ENCODE peak calls at places on chromosomes 11 and 22, in seven cellular contexts. One of them, this sample, is unnamed.
A peak's percentile ranks its signal among the peaks of the same experiment; 100 is the strongest.

GRCh38 chr11:125890447-125891100 is 3.1 kb downstream of the HYLS1 start:
- DNase-seq in activated T-helper 1 cell treated with Interleukin-2 at 50 U/mL for 16 hours: no peak
- DNase-seq in GF-D8: no peak
- DNase-seq in posterior vena cava: no peak
- DNase-seq in stimulated activated CD4-positive, alpha-beta T cell treated with anti-CD3 and anti-CD28 coated beads, Interleukin-1b, Interleukin-23, amount 100 ng/mL, for 1 hour: no peak
- DNase-seq in endodermal cell: no peak
- DNase-seq in AML-193: no peak
- DNase-seq in this sample: no peak

GRCh38 chr11:1943977-1944376 is 3.2 kb upstream of the MRPL23 start:
- DNase-seq in GF-D8: no peak
- DNase-seq in endodermal cell: no peak
- DNase-seq in activated T-helper 1 cell treated with Interleukin-2 at 50 U/mL for 16 hours: no peak
- DNase-seq in AML-193: no peak
- DNase-seq in posterior vena cava: peak; percentile 60
- DNase-seq in stimulated activated CD4-positive, alpha-beta T cell treated with anti-CD3 and anti-CD28 coated beads, Interleukin-1b, Interleukin-23, amount 100 ng/mL, for 1 hour: no peak
- DNase-seq in this sample: peak; percentile 47

GRCh38 chr11:64713031-64713780 is 9.8 kb downstream of the NRXN2 start:
- DNase-seq in stimulated activated CD4-positive, alpha-beta T cell treated with anti-CD3 and anti-CD28 coated beads, Interleukin-1b, Interleukin-23, amount 100 ng/mL, for 1 hour: no peak
- DNase-seq in posterior vena cava: no peak
- DNase-seq in AML-193: no peak
- DNase-seq in GF-D8: no peak
- DNase-seq in endodermal cell: peak; percentile 73
- DNase-seq in activated T-helper 1 cell treated with Interleukin-2 at 50 U/mL for 16 hours: no peak
- DNase-seq in this sample: no peak

GRCh38 chr11:2090172-2091111 is 48.7 kb downstream of the IGF2 start:
- DNase-seq in posterior vena cava: peak; percentile 65
- DNase-seq in endodermal cell: peak; percentile 36
- DNase-seq in activated T-helper 1 cell treated with Interleukin-2 at 50 U/mL for 16 hours: no peak
- DNase-seq in stimulated activated CD4-positive, alpha-beta T cell treated with anti-CD3 and anti-CD28 coated beads, Interleukin-1b, Interleukin-23, amount 100 ng/mL, for 1 hour: no peak
- DNase-seq in AML-193: no peak
- DNase-seq in GF-D8: no peak
- DNase-seq in this sample: no peak

GRCh38 chr22:20567993-20568417 is 60.6 kb downstream of the MED15 start:
- DNase-seq in endodermal cell: peak; percentile 76
- DNase-seq in GF-D8: no peak
- DNase-seq in stimulated activated CD4-positive, alpha-beta T cell treated with anti-CD3 and anti-CD28 coated beads, Interleukin-1b, Interleukin-23, amount 100 ng/mL, for 1 hour: no peak
- DNase-seq in activated T-helper 1 cell treated with Interleukin-2 at 50 U/mL for 16 hours: no peak
- DNase-seq in posterior vena cava: no peak
- DNase-seq in AML-193: no peak
- DNase-seq in this sample: no peak

GRCh38 chr11:84720706-84721402 is 906.3 kb downstream of the DLG2 start:
- DNase-seq in stimulated activated CD4-positive, alpha-beta T cell treated with anti-CD3 and anti-CD28 coated beads, Interleukin-1b, Interleukin-23, amount 100 ng/mL, for 1 hour: no peak
- DNase-seq in AML-193: no peak
- DNase-seq in posterior vena cava: peak; percentile 80
- DNase-seq in endodermal cell: peak; percentile 85
- DNase-seq in activated T-helper 1 cell treated with Interleukin-2 at 50 U/mL for 16 hours: no peak
- DNase-seq in GF-D8: no peak
- DNase-seq in this sample: peak; percentile 69

GRCh38 chr11:120001161-120002135 is 136.5 kb downstream of the TRIM29 start:
- DNase-seq in posterior vena cava: no peak
- DNase-seq in GF-D8: no peak
- DNase-seq in endodermal cell: no peak
- DNase-seq in activated T-helper 1 cell treated with Interleukin-2 at 50 U/mL for 16 hours: no peak
- DNase-seq in stimulated activated CD4-positive, alpha-beta T cell treated with anti-CD3 and anti-CD28 coated beads, Interleukin-1b, Interleukin-23, amount 100 ng/mL, for 1 hour: no peak
- DNase-seq in AML-193: no peak
- DNase-seq in this sample: no peak

GRCh38 chr11:112398798-112399197 is 138.1 kb upstream of the PLET1 start:
- DNase-seq in posterior vena cava: no peak
- DNase-seq in activated T-helper 1 cell treated with Interleukin-2 at 50 U/mL for 16 hours: no peak
- DNase-seq in GF-D8: no peak
- DNase-seq in AML-193: no peak
- DNase-seq in endodermal cell: no peak
- DNase-seq in stimulated activated CD4-positive, alpha-beta T cell treated with anti-CD3 and anti-CD28 coated beads, Interleukin-1b, Interleukin-23, amount 100 ng/mL, for 1 hour: no peak
- DNase-seq in this sample: no peak

GRCh38 chr22:22714600-22715361 is 70.4 kb downstream of the GGTLC2 start:
- DNase-seq in posterior vena cava: no peak
- DNase-seq in GF-D8: no peak
- DNase-seq in stimulated activated CD4-positive, alpha-beta T cell treated with anti-CD3 and anti-CD28 coated beads, Interleukin-1b, Interleukin-23, amount 100 ng/mL, for 1 hour: no peak
- DNase-seq in endodermal cell: no peak
- DNase-seq in activated T-helper 1 cell treated with Interleukin-2 at 50 U/mL for 16 hours: no peak
- DNase-seq in AML-193: no peak
- DNase-seq in this sample: no peak

GRCh38 chr11:111923351-111923788 is 4.7 kb downstream of the C11orf52 start:
- DNase-seq in AML-193: no peak
- DNase-seq in endodermal cell: peak; percentile 61
- DNase-seq in activated T-helper 1 cell treated with Interleukin-2 at 50 U/mL for 16 hours: no peak
- DNase-seq in stimulated activated CD4-positive, alpha-beta T cell treated with anti-CD3 and anti-CD28 coated beads, Interleukin-1b, Interleukin-23, amount 100 ng/mL, for 1 hour: no peak
- DNase-seq in posterior vena cava: no peak
- DNase-seq in GF-D8: no peak
- DNase-seq in this sample: no peak

GRCh38 chr11:110984147-110984546 is 261.4 kb upstream of the POU2AF2 start:
- DNase-seq in GF-D8: no peak
- DNase-seq in AML-193: no peak
- DNase-seq in posterior vena cava: no peak
- DNase-seq in endodermal cell: no peak
- DNase-seq in activated T-helper 1 cell treated with Interleukin-2 at 50 U/mL for 16 hours: no peak
- DNase-seq in stimulated activated CD4-positive, alpha-beta T cell treated with anti-CD3 and anti-CD28 coated beads, Interleukin-1b, Interleukin-23, amount 100 ng/mL, for 1 hour: no peak
- DNase-seq in this sample: no peak

GRCh38 chr11:34840736-34841386 is 75.3 kb downstream of the APIP start:
- DNase-seq in posterior vena cava: no peak
- DNase-seq in endodermal cell: peak; percentile 69
- DNase-seq in GF-D8: peak; percentile 16
- DNase-seq in AML-193: peak; percentile 77
- DNase-seq in stimulated activated CD4-positive, alpha-beta T cell treated with anti-CD3 and anti-CD28 coated beads, Interleukin-1b, Interleukin-23, amount 100 ng/mL, for 1 hour: no peak
- DNase-seq in activated T-helper 1 cell treated with Interleukin-2 at 50 U/mL for 16 hours: no peak
- DNase-seq in this sample: peak; percentile 88

GRCh38 chr22:36267058-36267457 is 14.1 kb downstream of the APOL1 start:
- DNase-seq in GF-D8: no peak
- DNase-seq in AML-193: no peak
- DNase-seq in posterior vena cava: peak; percentile 57
- DNase-seq in activated T-helper 1 cell treated with Interleukin-2 at 50 U/mL for 16 hours: no peak
- DNase-seq in endodermal cell: no peak
- DNase-seq in stimulated activated CD4-positive, alpha-beta T cell treated with anti-CD3 and anti-CD28 coated beads, Interleukin-1b, Interleukin-23, amount 100 ng/mL, for 1 hour: no peak
- DNase-seq in this sample: no peak

GRCh38 chr22:18966748-18967147 is 30.7 kb upstream of the PRODH start:
- DNase-seq in activated T-helper 1 cell treated with Interleukin-2 at 50 U/mL for 16 hours: no peak
- DNase-seq in stimulated activated CD4-positive, alpha-beta T cell treated with anti-CD3 and anti-CD28 coated beads, Interleukin-1b, Interleukin-23, amount 100 ng/mL, for 1 hour: no peak
- DNase-seq in posterior vena cava: peak; percentile 53
- DNase-seq in endodermal cell: no peak
- DNase-seq in AML-193: no peak
- DNase-seq in GF-D8: no peak
- DNase-seq in this sample: no peak

GRCh38 chr11:100640646-100641045 is 46.4 kb upstream of the ARHGAP42 start:
- DNase-seq in GF-D8: no peak
- DNase-seq in posterior vena cava: no peak
- DNase-seq in endodermal cell: no peak
- DNase-seq in AML-193: no peak
- DNase-seq in activated T-helper 1 cell treated with Interleukin-2 at 50 U/mL for 16 hours: no peak
- DNase-seq in stimulated activated CD4-positive, alpha-beta T cell treated with anti-CD3 and anti-CD28 coated beads, Interleukin-1b, Interleukin-23, amount 100 ng/mL, for 1 hour: no peak
- DNase-seq in this sample: no peak

GRCh38 chr22:23113067-23113846 is 28.5 kb downstream of the RSPH14 start:
- DNase-seq in activated T-helper 1 cell treated with Interleukin-2 at 50 U/mL for 16 hours: no peak
- DNase-seq in endodermal cell: no peak
- DNase-seq in stimulated activated CD4-positive, alpha-beta T cell treated with anti-CD3 and anti-CD28 coated beads, Interleukin-1b, Interleukin-23, amount 100 ng/mL, for 1 hour: no peak
- DNase-seq in posterior vena cava: no peak
- DNase-seq in AML-193: no peak
- DNase-seq in GF-D8: no peak
- DNase-seq in this sample: no peak

GRCh38 chr11:62004473-62004872 is 37.0 kb upstream of the FTH1 start:
- DNase-seq in GF-D8: peak; percentile 33
- DNase-seq in endodermal cell: no peak
- DNase-seq in stimulated activated CD4-positive, alpha-beta T cell treated with anti-CD3 and anti-CD28 coated beads, Interleukin-1b, Interleukin-23, amount 100 ng/mL, for 1 hour: no peak
- DNase-seq in posterior vena cava: peak; percentile 85
- DNase-seq in AML-193: no peak
- DNase-seq in activated T-helper 1 cell treated with Interleukin-2 at 50 U/mL for 16 hours: no peak
- DNase-seq in this sample: no peak

GRCh38 chr11:71197096-71197495 is 55.3 kb downstream of the SHANK2 start:
- DNase-seq in posterior vena cava: peak; percentile 14
- DNase-seq in GF-D8: no peak
- DNase-seq in stimulated activated CD4-positive, alpha-beta T cell treated with anti-CD3 and anti-CD28 coated beads, Interleukin-1b, Interleukin-23, amount 100 ng/mL, for 1 hour: no peak
- DNase-seq in activated T-helper 1 cell treated with Interleukin-2 at 50 U/mL for 16 hours: no peak
- DNase-seq in endodermal cell: no peak
- DNase-seq in AML-193: no peak
- DNase-seq in this sample: no peak

GRCh38 chr22:35686298-35686697 is 31.4 kb upstream of the APOL5 start:
- DNase-seq in activated T-helper 1 cell treated with Interleukin-2 at 50 U/mL for 16 hours: no peak
- DNase-seq in endodermal cell: no peak
- DNase-seq in stimulated activated CD4-positive, alpha-beta T cell treated with anti-CD3 and anti-CD28 coated beads, Interleukin-1b, Interleukin-23, amount 100 ng/mL, for 1 hour: no peak
- DNase-seq in AML-193: no peak
- DNase-seq in GF-D8: no peak
- DNase-seq in posterior vena cava: no peak
- DNase-seq in this sample: no peak